ENCODE peak calls at places on chromosomes 13 and 19, in five cellular contexts. One of them, this sample, is unnamed.

GRCh38 chr13:113724780-113725315 is 34.2 kb upstream of the TMEM255B start:
- DNase-seq in K562: peak
- DNase-seq in HepG2: peak
- DNase-seq in A549: peak
- DNase-seq in endothelial cell of umbilical vein: peak
- DNase-seq in this sample: peak

GRCh38 chr13:40152145-40152544 is 496.7 kb downstream of the COG6 start:
- DNase-seq in K562: peak
- DNase-seq in A549: peak
- DNase-seq in HepG2: no peak
- DNase-seq in endothelial cell of umbilical vein: peak
- DNase-seq in this sample: no peak

GRCh38 chr19:49364083-49364687 is 508 bp downstream of the DKKL1 start:
- DNase-seq in K562: no peak
- DNase-seq in endothelial cell of umbilical vein: no peak
- DNase-seq in A549: no peak
- DNase-seq in HepG2: no peak
- DNase-seq in this sample: peak

GRCh38 chr19:1177322-1178114 is 3.5 kb upstream of the SBNO2 start:
- DNase-seq in A549: peak
- DNase-seq in endothelial cell of umbilical vein: peak
- DNase-seq in K562: no peak
- DNase-seq in HepG2: no peak
- DNase-seq in this sample: no peak

GRCh38 chr13:98171806-98172569 is 5.1 kb downstream of the RNF113B start:
- DNase-seq in endothelial cell of umbilical vein: peak
- DNase-seq in K562: no peak
- DNase-seq in HepG2: no peak
- DNase-seq in A549: no peak
- DNase-seq in this sample: no peak

GRCh38 chr19:48717059-48717395 is 2.5 kb downstream of the MAMSTR start:
- DNase-seq in A549: no peak
- DNase-seq in K562: no peak
- DNase-seq in endothelial cell of umbilical vein: no peak
- DNase-seq in HepG2: no peak
- DNase-seq in this sample: no peak

GRCh38 chr19:30036154-30037129 is 94.4 kb downstream of the URI1 start:
- DNase-seq in K562: no peak
- DNase-seq in HepG2: no peak
- DNase-seq in endothelial cell of umbilical vein: no peak
- DNase-seq in A549: no peak
- DNase-seq in this sample: no peak

GRCh38 chr13:112716461-112716820 is 26.6 kb downstream of the ATP11A start:
- DNase-seq in K562: no peak
- DNase-seq in A549: no peak
- DNase-seq in HepG2: no peak
- DNase-seq in endothelial cell of umbilical vein: no peak
- DNase-seq in this sample: peak

GRCh38 chr19:6828698-6829633 is 56.5 kb downstream of the VAV1 start:
- DNase-seq in HepG2: no peak
- DNase-seq in endothelial cell of umbilical vein: no peak
- DNase-seq in A549: peak
- DNase-seq in K562: peak
- DNase-seq in this sample: peak

GRCh38 chr19:44723952-44724319 is 24.6 kb upstream of the BCL3 start:
- DNase-seq in HepG2: peak
- DNase-seq in endothelial cell of umbilical vein: peak
- DNase-seq in A549: peak
- DNase-seq in K562: peak
- DNase-seq in this sample: peak

GRCh38 chr19:4951671-4952070 is 17.2 kb upstream of the KDM4B start:
- DNase-seq in endothelial cell of umbilical vein: no peak
- DNase-seq in A549: no peak
- DNase-seq in K562: no peak
- DNase-seq in HepG2: no peak
- DNase-seq in this sample: no peak

GRCh38 chr19:35077411-35078223 is 36.1 kb downstream of the HPN start:
- DNase-seq in K562: no peak
- DNase-seq in HepG2: no peak
- DNase-seq in A549: no peak
- DNase-seq in endothelial cell of umbilical vein: no peak
- DNase-seq in this sample: no peak

GRCh38 chr19:6587093-6587820 is 3.7 kb downstream of the CD70 start:
- DNase-seq in HepG2: no peak
- DNase-seq in A549: no peak
- DNase-seq in endothelial cell of umbilical vein: no peak
- DNase-seq in K562: no peak
- DNase-seq in this sample: peak

GRCh38 chr19:14145381-14145780 is 9.0 kb upstream of the ASF1B start:
- DNase-seq in A549: no peak
- DNase-seq in K562: no peak
- DNase-seq in HepG2: no peak
- DNase-seq in endothelial cell of umbilical vein: no peak
- DNase-seq in this sample: no peak

GRCh38 chr19:14147797-14148605 is 11.6 kb upstream of the ASF1B start:
- DNase-seq in HepG2: peak
- DNase-seq in K562: peak
- DNase-seq in endothelial cell of umbilical vein: peak
- DNase-seq in A549: peak
- DNase-seq in this sample: peak

GRCh38 chr19:14149011-14149410 is 12.6 kb upstream of the ASF1B start:
- DNase-seq in endothelial cell of umbilical vein: no peak
- DNase-seq in HepG2: no peak
- DNase-seq in A549: no peak
- DNase-seq in K562: no peak
- DNase-seq in this sample: peak

GRCh38 chr19:14149509-14149994 is 13.2 kb upstream of the ASF1B start:
- DNase-seq in endothelial cell of umbilical vein: peak
- DNase-seq in HepG2: no peak
- DNase-seq in A549: no peak
- DNase-seq in K562: no peak
- DNase-seq in this sample: no peak

DNA sequence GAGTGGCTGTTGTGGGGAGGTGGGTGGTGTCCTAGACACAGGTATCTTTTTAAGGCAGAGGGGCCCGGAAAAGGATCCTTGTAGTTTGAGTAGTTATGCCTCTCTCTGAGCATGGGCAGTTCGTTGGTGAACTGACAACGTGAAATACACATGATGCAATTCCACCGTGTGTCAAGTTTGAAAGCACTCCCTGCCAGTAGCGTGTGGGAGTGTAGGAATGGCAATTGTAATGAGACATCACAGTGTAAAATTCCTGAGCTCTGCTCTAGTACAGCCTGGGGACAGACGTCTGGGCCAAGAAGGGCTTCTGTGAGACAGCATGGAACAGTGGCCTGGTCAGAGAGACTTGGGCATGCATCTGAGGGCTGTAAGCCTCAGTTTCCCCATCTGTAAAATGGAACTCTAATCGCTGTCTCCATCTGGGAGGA is 10.4 kb upstream of the ASF1B start:
- DNase-seq in A549: no peak
- DNase-seq in K562: no peak
- DNase-seq in HepG2: no peak
- DNase-seq in endothelial cell of umbilical vein: no peak
- DNase-seq in this sample: no peak
- TF ChIP-seq JUN in A549: no peak
- TF ChIP-seq JUN in K562: no peak
- TF ChIP-seq JUN in HepG2: no peak
- TF ChIP-seq JUN in endothelial cell of umbilical vein: no peak
- TF ChIP-seq JUN in this sample: no peak

GRCh38 chr19:53892301-53892980 is 10.4 kb downstream of the PRKCG start:
- DNase-seq in A549: no peak
- DNase-seq in endothelial cell of umbilical vein: no peak
- DNase-seq in K562: no peak
- DNase-seq in HepG2: no peak
- DNase-seq in this sample: no peak

GRCh38 chr19:53896682-53897081 is 12.4 kb upstream of the CACNG7 start:
- DNase-seq in K562: no peak
- DNase-seq in HepG2: no peak
- DNase-seq in endothelial cell of umbilical vein: no peak
- DNase-seq in A549: no peak
- DNase-seq in this sample: no peak

GRCh38 chr19:53897459-53897858 is 11.6 kb upstream of the CACNG7 start:
- DNase-seq in K562: no peak
- DNase-seq in A549: no peak
- DNase-seq in endothelial cell of umbilical vein: no peak
- DNase-seq in HepG2: no peak
- DNase-seq in this sample: no peak

GRCh38 chr19:53894736-53895135 is 12.7 kb downstream of the PRKCG start:
- DNase-seq in endothelial cell of umbilical vein: no peak
- DNase-seq in K562: no peak
- DNase-seq in A549: no peak
- DNase-seq in HepG2: no peak
- DNase-seq in this sample: no peak

DNA sequence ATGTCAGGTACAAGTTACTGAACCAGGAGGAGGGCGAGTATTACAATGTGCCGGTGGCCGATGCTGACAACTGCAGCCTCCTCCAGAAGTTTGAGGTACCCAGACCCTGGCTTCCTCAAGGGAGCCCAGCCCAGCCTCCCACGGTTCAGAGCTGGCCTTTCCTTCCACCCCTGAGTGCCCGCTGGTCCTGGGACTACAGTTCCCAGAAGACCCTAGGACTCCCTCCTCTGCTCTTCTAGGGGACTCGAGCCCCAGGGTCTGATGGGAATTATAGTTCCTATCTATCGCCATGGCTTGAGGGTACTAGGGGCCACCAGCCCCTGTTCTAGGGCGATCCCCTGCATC is 11.0 kb downstream of the PRKCG start:
- DNase-seq in HepG2: no peak
- DNase-seq in K562: peak
- DNase-seq in A549: no peak
- DNase-seq in endothelial cell of umbilical vein: no peak
- DNase-seq in this sample: peak
- TF ChIP-seq JUN in HepG2: no peak
- TF ChIP-seq JUN in K562: no peak
- TF ChIP-seq JUN in A549: no peak
- TF ChIP-seq JUN in endothelial cell of umbilical vein: no peak
- TF ChIP-seq JUN in this sample: no peak

DNA sequence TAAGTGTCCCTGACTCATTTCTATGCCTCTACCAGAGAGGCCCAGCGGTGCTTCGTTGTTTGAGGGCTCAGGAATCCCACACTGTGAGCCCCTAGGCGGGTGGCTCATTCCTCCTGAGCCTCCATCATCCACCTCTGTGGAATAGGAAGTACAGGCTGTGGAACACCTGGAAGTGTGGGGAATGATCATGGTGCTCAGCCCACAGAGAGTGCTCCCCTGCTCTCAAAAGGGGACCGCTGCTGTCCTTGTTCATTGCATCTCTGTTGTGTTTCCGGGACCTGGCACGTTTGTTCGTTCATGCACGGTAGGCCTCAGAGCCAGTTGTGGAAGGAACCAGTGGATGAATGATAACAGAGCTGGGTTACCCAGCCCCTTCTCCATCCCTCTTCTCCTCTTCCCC is 1.2 kb downstream of the ACP7 start:
- DNase-seq in HepG2: no peak
- DNase-seq in A549: no peak
- DNase-seq in endothelial cell of umbilical vein: no peak
- DNase-seq in K562: no peak
- DNase-seq in this sample: no peak
- TF ChIP-seq JUN in HepG2: no peak
- TF ChIP-seq JUN in A549: no peak
- TF ChIP-seq JUN in endothelial cell of umbilical vein: no peak
- TF ChIP-seq JUN in K562: no peak
- TF ChIP-seq JUN in this sample: no peak

DNA sequence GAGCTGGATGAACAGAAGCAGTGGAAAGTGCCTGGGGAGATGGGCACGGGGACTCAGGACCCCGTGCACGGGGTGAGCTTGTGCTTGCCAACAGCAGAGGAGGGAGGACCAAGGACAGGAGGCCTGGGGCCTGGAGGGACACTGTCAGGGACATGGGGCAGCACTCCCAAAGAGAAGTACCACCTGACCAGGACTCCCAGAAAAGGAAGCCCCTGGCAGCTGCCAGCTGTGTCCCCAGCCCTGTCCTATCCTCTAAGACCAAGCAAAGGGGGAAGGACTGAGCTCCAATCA is 151.2 kb upstream of the TSHZ3 start:
- DNase-seq in endothelial cell of umbilical vein: no peak
- DNase-seq in K562: no peak
- DNase-seq in HepG2: no peak
- DNase-seq in A549: no peak
- DNase-seq in this sample: no peak
- TF ChIP-seq JUN in endothelial cell of umbilical vein: no peak
- TF ChIP-seq JUN in K562: no peak
- TF ChIP-seq JUN in HepG2: no peak
- TF ChIP-seq JUN in A549: no peak
- TF ChIP-seq JUN in this sample: no peak

GRCh38 chr13:99310382-99311031 is 3.3 kb upstream of the GPR183 start:
- DNase-seq in HepG2: no peak
- DNase-seq in endothelial cell of umbilical vein: peak
- DNase-seq in A549: no peak
- DNase-seq in K562: no peak
- DNase-seq in this sample: no peak

GRCh38 chr13:99308481-99309087 is 1.4 kb upstream of the GPR183 start:
- DNase-seq in A549: no peak
- DNase-seq in HepG2: no peak
- DNase-seq in K562: no peak
- DNase-seq in endothelial cell of umbilical vein: no peak
- DNase-seq in this sample: no peak

GRCh38 chr13:99305180-99305965 is 1.8 kb downstream of the GPR183 start:
- DNase-seq in A549: no peak
- DNase-seq in endothelial cell of umbilical vein: no peak
- DNase-seq in K562: no peak
- DNase-seq in HepG2: no peak
- DNase-seq in this sample: no peak

GRCh38 chr13:99307247-99307646 is at the start of gene GPR183:
- DNase-seq in endothelial cell of umbilical vein: peak
- DNase-seq in K562: peak
- DNase-seq in A549: no peak
- DNase-seq in HepG2: no peak
- DNase-seq in this sample: no peak

GRCh38 chr13:99307648-99308339 is 595 bp upstream of the GPR183 start:
- DNase-seq in endothelial cell of umbilical vein: peak
- DNase-seq in A549: no peak
- DNase-seq in K562: peak
- DNase-seq in HepG2: no peak
- DNase-seq in this sample: no peak
- TF ChIP-seq JUN in endothelial cell of umbilical vein: no peak
- TF ChIP-seq JUN in A549: no peak
- TF ChIP-seq JUN in K562: no peak
- TF ChIP-seq JUN in HepG2: no peak
- TF ChIP-seq JUN in this sample: no peak

GRCh38 chr19:19997656-19998268 is 41.5 kb downstream of the ZNF682 start:
- DNase-seq in HepG2: no peak
- DNase-seq in K562: no peak
- DNase-seq in endothelial cell of umbilical vein: no peak
- DNase-seq in A549: no peak
- DNase-seq in this sample: peak
- TF ChIP-seq JUN in HepG2: no peak
- TF ChIP-seq JUN in K562: no peak
- TF ChIP-seq JUN in endothelial cell of umbilical vein: no peak
- TF ChIP-seq JUN in A549: no peak
- TF ChIP-seq JUN in this sample: no peak

DNA sequence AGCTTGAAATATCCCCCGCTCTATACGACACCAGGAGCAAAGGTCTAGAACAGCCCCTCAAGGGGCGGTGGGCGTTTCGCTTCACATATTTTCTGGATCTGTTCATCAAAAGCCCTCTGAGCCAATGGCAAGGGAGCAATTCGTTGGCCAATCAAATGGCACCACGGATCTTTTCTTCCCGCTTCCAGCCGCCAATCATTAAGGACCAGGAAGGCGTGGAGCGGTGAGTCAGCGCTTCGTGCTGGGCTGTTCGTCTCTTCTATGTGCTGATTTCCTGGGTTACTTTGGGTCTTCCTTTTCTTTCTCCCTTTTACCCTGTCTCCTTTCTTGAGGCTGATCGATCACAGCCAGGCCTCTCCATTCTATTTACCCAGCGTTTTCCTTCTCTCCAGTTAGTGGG is at the start of gene NLRP4:
- DNase-seq in endothelial cell of umbilical vein: no peak
- DNase-seq in A549: no peak
- DNase-seq in HepG2: no peak
- DNase-seq in K562: peak
- DNase-seq in this sample: no peak
- TF ChIP-seq JUN in endothelial cell of umbilical vein: no peak
- TF ChIP-seq JUN in A549: no peak
- TF ChIP-seq JUN in HepG2: no peak
- TF ChIP-seq JUN in K562: no peak
- TF ChIP-seq JUN in this sample: no peak